ENCODE peak calls at places on chromosomes 16 and 17, in nine cellular contexts. L, H, Q, D, F, K, W, G and B are unnamed samples.

GRCh38 chr16:82891918-82892317 is 265.1 kb downstream of the CDH13 start:
- DNase-seq in L (no peak), H (no peak), Q (no peak), D (no peak), F (no peak), K (no peak), W (no peak), G (no peak), B (no peak)

GRCh38 chr17:47811709-47812108 is 9.9 kb downstream of the OSBPL7 start:
- DNase-seq in L (no peak), H (no peak), Q (no peak), D (no peak), F (no peak), K (no peak), W (no peak), G (no peak), B (no peak)

GRCh38 chr17:75471207-75471606 is 14.8 kb downstream of the TMEM94 start:
- DNase-seq in L (no peak), H (no peak), Q (no peak), D (no peak), F (no peak), K (no peak), W (no peak), G (no peak), B (no peak)

GRCh38 chr16:81405702-81406113 is 38.9 kb upstream of the CMIP start:
- DNase-seq in L (peak; percentile 44), H (peak; percentile 29), Q (peak; percentile 89), D (no peak), F (no peak), K (no peak), W (peak; percentile 31), G (no peak), B (no peak)

GRCh38 chr16:66881014-66881417 is 701 bp downstream of the PDP2 start:
- DNase-seq in L (no peak), H (no peak), Q (no peak), D (no peak), F (no peak), K (no peak), W (no peak), G (no peak), B (no peak)

GRCh38 chr17:21029515-21029914 is 13.3 kb downstream of the USP22 start:
- DNase-seq in L (no peak), H (no peak), Q (no peak), D (no peak), F (no peak), K (no peak), W (no peak), G (no peak), B (no peak)

GRCh38 chr16:67177743-67178699 is 5.7 kb downstream of the MATCAP1 start:
- DNase-seq in L (peak; percentile 88), H (peak; percentile 85), Q (peak; percentile 91), D (peak; percentile 94), F (peak; percentile 91), K (no peak), W (no peak), G (peak; percentile 90), B (peak; percentile 92)

GRCh38 chr17:18187816-18188761 is 4.5 kb downstream of the ALKBH5 start:
- DNase-seq in L (no peak), H (no peak), Q (no peak), D (no peak), F (no peak), K (no peak), W (no peak), G (no peak), B (no peak)

GRCh38 chr17:3594056-3594810 is 15.0 kb downstream of the TRPV1 start:
- DNase-seq in L (no peak), H (no peak), Q (no peak), D (peak; percentile 53), F (no peak), K (no peak), W (no peak), G (peak; percentile 17), B (no peak)

GRCh38 chr16:22188267-22188594 is 17.8 kb upstream of the EEF2K start:
- DNase-seq in L (no peak), H (no peak), Q (no peak), D (no peak), F (no peak), K (no peak), W (no peak), G (no peak), B (no peak)

GRCh38 chr17:354651-355556 is 2.3 kb upstream of the RPH3AL start:
- DNase-seq in L (no peak), H (no peak), Q (no peak), D (peak; percentile 87), F (no peak), K (no peak), W (no peak), G (peak; percentile 25), B (no peak)

GRCh38 chr16:70529051-70529777 is 5.6 kb downstream of the SF3B3 start:
- DNase-seq in L (no peak), H (no peak), Q (peak; percentile 9), D (no peak), F (no peak), K (no peak), W (peak; percentile 26), G (no peak), B (no peak)
- TF ChIP-seq CTCF in L (no peak), H (peak; percentile 51), Q (no peak), D (peak; percentile 28), F (peak; percentile 43), K (peak; percentile 65), W (peak; percentile 54), G (no peak), B (peak; percentile 24)

GRCh38 chr16:57824880-57825279 is 22.6 kb upstream of the KIFC3 start:
- DNase-seq in L (no peak), H (no peak), Q (peak; percentile 56), D (peak; percentile 83), F (peak; percentile 84), K (no peak), W (no peak), G (no peak), B (no peak)
- TF ChIP-seq CTCF in L (no peak), H (no peak), Q (no peak), D (no peak), F (no peak), K (no peak), W (no peak), G (no peak), B (no peak)

GRCh38 chr16:27326738-27327585 is 13.2 kb downstream of the IL4R start:
- DNase-seq in L (peak; percentile 71), H (peak; percentile 94), Q (peak; percentile 85), D (peak; percentile 95), F (peak; percentile 88), K (peak; percentile 25), W (peak; percentile 63), G (peak; percentile 69), B (peak; percentile 68)
- TF ChIP-seq CTCF in L (no peak), H (peak; percentile 13), Q (no peak), D (no peak), F (peak; percentile 8), K (no peak), W (peak; percentile 21), G (no peak), B (no peak)

GRCh38 chr17:50501054-50501453 is 7.2 kb upstream of the MYCBPAP start:
- DNase-seq in L (peak; percentile 47), H (no peak), Q (peak; percentile 62), D (no peak), F (no peak), K (no peak), W (no peak), G (peak; percentile 24), B (no peak)
- TF ChIP-seq CTCF in L (no peak), H (no peak), Q (peak; percentile 55), D (peak; percentile 19), F (peak; percentile 41), K (peak; percentile 44), W (peak; percentile 49), G (no peak), B (no peak)

GRCh38 chr17:28405632-28406477 is at the start of gene SLC46A1:
- DNase-seq in L (peak; percentile 65), H (peak; percentile 82), Q (peak; percentile 64), D (peak; percentile 82), F (peak; percentile 83), K (peak; percentile 20), W (no peak), G (peak; percentile 73), B (peak; percentile 59)

GRCh38 chr17:28404812-28405570 is 1.0 kb downstream of the SLC46A1 start:
- DNase-seq in L (peak; percentile 50), H (no peak), Q (no peak), D (no peak), F (peak; percentile 48), K (no peak), W (no peak), G (no peak), B (peak; percentile 70)

GRCh38 chr17:28406478-28406824 is 439 bp upstream of the SLC46A1 start:
- DNase-seq in L (no peak), H (no peak), Q (no peak), D (no peak), F (no peak), K (no peak), W (no peak), G (no peak), B (no peak)

GRCh38 chr17:28407974-28408306 is 1.9 kb upstream of the SLC46A1 start:
- DNase-seq in L (no peak), H (no peak), Q (no peak), D (no peak), F (no peak), K (no peak), W (no peak), G (no peak), B (no peak)

DNA sequence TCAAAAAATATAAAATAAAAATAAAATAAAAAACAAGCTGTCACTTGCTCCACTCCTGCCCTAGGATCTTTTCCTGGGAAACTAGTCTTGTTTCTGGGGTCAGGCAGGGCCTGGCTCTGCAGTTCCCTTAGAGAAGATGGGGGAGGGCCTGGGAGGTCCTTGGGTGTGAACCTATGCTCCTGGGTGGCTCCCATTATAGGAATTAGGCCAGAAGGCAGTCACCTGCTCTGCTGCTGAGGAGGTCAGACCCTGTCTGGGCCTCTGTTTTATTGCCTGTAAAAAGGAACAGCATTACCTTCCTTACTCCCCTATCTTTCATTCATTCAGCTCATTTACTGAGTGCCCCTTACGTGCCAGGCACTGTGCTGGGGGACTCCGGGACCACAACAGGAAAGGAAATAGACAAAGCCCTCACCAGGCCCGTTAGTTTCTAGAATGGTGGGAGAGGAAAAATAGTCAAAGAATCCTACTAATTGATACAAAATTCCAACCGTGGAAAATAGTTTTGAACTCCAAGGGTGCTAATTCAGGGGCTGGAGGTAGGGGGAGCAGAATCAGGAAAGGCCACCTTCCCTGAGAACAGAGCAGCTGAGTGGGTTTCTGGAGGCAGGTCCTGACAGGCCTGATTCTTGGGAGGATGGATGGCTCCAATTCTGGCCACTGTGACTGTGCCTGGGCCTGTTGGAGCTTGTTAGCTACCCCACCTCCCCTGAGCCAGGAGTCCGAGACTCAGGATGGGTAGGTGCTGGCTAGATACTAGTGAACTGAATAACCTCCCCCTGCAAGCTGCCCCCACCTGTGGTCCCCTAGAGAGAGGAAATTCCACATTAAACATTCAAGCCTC is 1.3 kb upstream of the SLC46A1 start:
- DNase-seq in L (no peak), H (no peak), Q (no peak), D (no peak), F (peak; percentile 23), K (no peak), W (no peak), G (no peak), B (no peak)
- TF ChIP-seq CTCF in L (no peak), H (no peak), Q (no peak), D (no peak), F (no peak), K (no peak), W (no peak), G (no peak), B (no peak)